ENCODE peak calls at places on chromosomes 16 and 17, in six cellular contexts. N is hippocampal formation, G is AG09309, D is NCI-H1092, S is mesendoderm, Q is T-helper 1 cell. U is an unnamed sample.

GRCh38 chr16:79598341-79599181 is 2.0 kb downstream of the MAF start:
- DNase-seq in N (no peak), G (no peak), D (peak), S (peak), Q (peak), U (peak)

GRCh38 chr16:1278456-1278855 is 22.6 kb downstream of the TPSD1 start:
- DNase-seq in N (no peak), G (no peak), D (no peak), S (no peak), Q (no peak), U (no peak)

GRCh38 chr17:75501378-75502071 is 13.8 kb downstream of the CASKIN2 start:
- DNase-seq in N (peak), G (no peak), D (no peak), S (no peak), Q (no peak), U (no peak)

GRCh38 chr16:81513204-81514040 is 68.8 kb downstream of the CMIP start:
- DNase-seq in N (no peak), G (no peak), D (no peak), S (peak), Q (no peak), U (no peak)

GRCh38 chr16:66580605-66581209 is 1.4 kb downstream of the CMTM2 start:
- DNase-seq in N (no peak), G (peak), D (no peak), S (peak), Q (no peak), U (no peak)

GRCh38 chr17:73271078-73271477 is 9.4 kb upstream of the CPSF4L start:
- DNase-seq in N (no peak), G (no peak), D (no peak), S (no peak), Q (no peak), U (no peak)

GRCh38 chr17:60888812-60889709 is 211.4 kb downstream of the BCAS3 start:
- DNase-seq in N (no peak), G (no peak), D (no peak), S (no peak), Q (no peak), U (no peak)

GRCh38 chr16:58999751-59000150 is 265.6 kb upstream of the GOT2 start:
- DNase-seq in N (no peak), G (no peak), D (no peak), S (peak), Q (no peak), U (no peak)

GRCh38 chr16:28293589-28293935 is 1.2 kb downstream of the SBK1 start:
- DNase-seq in N (no peak), G (no peak), D (no peak), S (no peak), Q (no peak), U (no peak)

U was measured in CD4-positive, CD25-positive, alpha-beta regulatory T cell.